ENCODE peak calls at places on chromosomes 5 and 9, in ten cellular contexts. One of them, this sample, is unnamed.

GRCh38 chr5:34529581-34530331 is 126.4 kb upstream of the RAI14 start:
- DNase-seq in germinal center: no peak
- DNase-seq in anterior cingulate cortex: no peak
- DNase-seq in M059J: no peak
- DNase-seq in NCI-H1105 treated with DMSO at 0.1 percent for 48 hours: no peak
- DNase-seq in HS-5: no peak
- DNase-seq in stimulated activated CD4-positive, alpha-beta T cell treated with anti-CD3 and anti-CD28 coated beads, Interleukin-4, amount 100 ng/mL, for 24 hours: no peak
- DNase-seq in GM12892: no peak
- DNase-seq in CD8-positive, alpha-beta memory T cell: no peak
- DNase-seq in stimulated activated CD8-positive, alpha-beta memory T cell treated with anti-CD3 and anti-CD28 coated beads, Interleukin-7, amount 100 ng/mL, for 1 hour: no peak
- DNase-seq in this sample: no peak

GRCh38 chr5:90528704-90529233 is 615 bp downstream of the LYSMD3 start:
- DNase-seq in GM12892: no peak
- DNase-seq in germinal center: peak
- DNase-seq in anterior cingulate cortex: no peak
- DNase-seq in stimulated activated CD8-positive, alpha-beta memory T cell treated with anti-CD3 and anti-CD28 coated beads, Interleukin-7, amount 100 ng/mL, for 1 hour: no peak
- DNase-seq in M059J: peak
- DNase-seq in CD8-positive, alpha-beta memory T cell: no peak
- DNase-seq in stimulated activated CD4-positive, alpha-beta T cell treated with anti-CD3 and anti-CD28 coated beads, Interleukin-4, amount 100 ng/mL, for 24 hours: peak
- DNase-seq in NCI-H1105 treated with DMSO at 0.1 percent for 48 hours: no peak
- DNase-seq in HS-5: no peak
- DNase-seq in this sample: no peak

GRCh38 chr5:168318237-168318636 is 26.8 kb downstream of the WWC1 start:
- DNase-seq in NCI-H1105 treated with DMSO at 0.1 percent for 48 hours: no peak
- DNase-seq in GM12892: no peak
- DNase-seq in germinal center: no peak
- DNase-seq in stimulated activated CD8-positive, alpha-beta memory T cell treated with anti-CD3 and anti-CD28 coated beads, Interleukin-7, amount 100 ng/mL, for 1 hour: no peak
- DNase-seq in anterior cingulate cortex: no peak
- DNase-seq in CD8-positive, alpha-beta memory T cell: no peak
- DNase-seq in HS-5: no peak
- DNase-seq in M059J: no peak
- DNase-seq in stimulated activated CD4-positive, alpha-beta T cell treated with anti-CD3 and anti-CD28 coated beads, Interleukin-4, amount 100 ng/mL, for 24 hours: no peak
- DNase-seq in this sample: no peak

GRCh38 chr5:124732349-124732875 is 14.0 kb downstream of the ZNF608 start:
- DNase-seq in NCI-H1105 treated with DMSO at 0.1 percent for 48 hours: no peak
- DNase-seq in germinal center: no peak
- DNase-seq in stimulated activated CD8-positive, alpha-beta memory T cell treated with anti-CD3 and anti-CD28 coated beads, Interleukin-7, amount 100 ng/mL, for 1 hour: no peak
- DNase-seq in GM12892: no peak
- DNase-seq in anterior cingulate cortex: peak
- DNase-seq in HS-5: no peak
- DNase-seq in M059J: no peak
- DNase-seq in CD8-positive, alpha-beta memory T cell: no peak
- DNase-seq in stimulated activated CD4-positive, alpha-beta T cell treated with anti-CD3 and anti-CD28 coated beads, Interleukin-4, amount 100 ng/mL, for 24 hours: no peak
- DNase-seq in this sample: no peak

GRCh38 chr5:162272417-162272816 is 204.8 kb downstream of the GABRG2 start:
- DNase-seq in GM12892: no peak
- DNase-seq in stimulated activated CD4-positive, alpha-beta T cell treated with anti-CD3 and anti-CD28 coated beads, Interleukin-4, amount 100 ng/mL, for 24 hours: no peak
- DNase-seq in NCI-H1105 treated with DMSO at 0.1 percent for 48 hours: no peak
- DNase-seq in CD8-positive, alpha-beta memory T cell: no peak
- DNase-seq in germinal center: no peak
- DNase-seq in stimulated activated CD8-positive, alpha-beta memory T cell treated with anti-CD3 and anti-CD28 coated beads, Interleukin-7, amount 100 ng/mL, for 1 hour: no peak
- DNase-seq in anterior cingulate cortex: no peak
- DNase-seq in HS-5: no peak
- DNase-seq in M059J: no peak
- DNase-seq in this sample: no peak

GRCh38 chr5:127030259-127031146 is at the start of gene MARCHF3:
- DNase-seq in stimulated activated CD4-positive, alpha-beta T cell treated with anti-CD3 and anti-CD28 coated beads, Interleukin-4, amount 100 ng/mL, for 24 hours: peak
- DNase-seq in anterior cingulate cortex: peak
- DNase-seq in CD8-positive, alpha-beta memory T cell: peak
- DNase-seq in GM12892: peak
- DNase-seq in germinal center: peak
- DNase-seq in HS-5: peak
- DNase-seq in M059J: peak
- DNase-seq in NCI-H1105 treated with DMSO at 0.1 percent for 48 hours: peak
- DNase-seq in stimulated activated CD8-positive, alpha-beta memory T cell treated with anti-CD3 and anti-CD28 coated beads, Interleukin-7, amount 100 ng/mL, for 1 hour: peak
- DNase-seq in this sample: peak

GRCh38 chr5:180810210-180811011 is 7.8 kb upstream of the MGAT1 start:
- DNase-seq in M059J: peak
- DNase-seq in stimulated activated CD4-positive, alpha-beta T cell treated with anti-CD3 and anti-CD28 coated beads, Interleukin-4, amount 100 ng/mL, for 24 hours: peak
- DNase-seq in GM12892: peak
- DNase-seq in HS-5: peak
- DNase-seq in stimulated activated CD8-positive, alpha-beta memory T cell treated with anti-CD3 and anti-CD28 coated beads, Interleukin-7, amount 100 ng/mL, for 1 hour: peak
- DNase-seq in anterior cingulate cortex: peak
- DNase-seq in germinal center: peak
- DNase-seq in CD8-positive, alpha-beta memory T cell: peak
- DNase-seq in NCI-H1105 treated with DMSO at 0.1 percent for 48 hours: peak
- DNase-seq in this sample: peak

GRCh38 chr5:115978779-115979178 is 16.5 kb downstream of the LVRN start:
- DNase-seq in stimulated activated CD8-positive, alpha-beta memory T cell treated with anti-CD3 and anti-CD28 coated beads, Interleukin-7, amount 100 ng/mL, for 1 hour: no peak
- DNase-seq in M059J: no peak
- DNase-seq in stimulated activated CD4-positive, alpha-beta T cell treated with anti-CD3 and anti-CD28 coated beads, Interleukin-4, amount 100 ng/mL, for 24 hours: no peak
- DNase-seq in NCI-H1105 treated with DMSO at 0.1 percent for 48 hours: no peak
- DNase-seq in anterior cingulate cortex: no peak
- DNase-seq in GM12892: no peak
- DNase-seq in germinal center: no peak
- DNase-seq in CD8-positive, alpha-beta memory T cell: no peak
- DNase-seq in HS-5: peak
- DNase-seq in this sample: no peak

GRCh38 chr5:42811591-42812392 is at the start of gene SELENOP:
- DNase-seq in GM12892: no peak
- DNase-seq in M059J: peak
- DNase-seq in germinal center: no peak
- DNase-seq in stimulated activated CD4-positive, alpha-beta T cell treated with anti-CD3 and anti-CD28 coated beads, Interleukin-4, amount 100 ng/mL, for 24 hours: no peak
- DNase-seq in stimulated activated CD8-positive, alpha-beta memory T cell treated with anti-CD3 and anti-CD28 coated beads, Interleukin-7, amount 100 ng/mL, for 1 hour: no peak
- DNase-seq in anterior cingulate cortex: no peak
- DNase-seq in CD8-positive, alpha-beta memory T cell: no peak
- DNase-seq in HS-5: no peak
- DNase-seq in NCI-H1105 treated with DMSO at 0.1 percent for 48 hours: peak
- DNase-seq in this sample: peak

GRCh38 chr5:102554728-102555127 is 55.9 kb upstream of the SLCO6A1 start:
- DNase-seq in HS-5: no peak
- DNase-seq in M059J: peak
- DNase-seq in CD8-positive, alpha-beta memory T cell: no peak
- DNase-seq in NCI-H1105 treated with DMSO at 0.1 percent for 48 hours: peak
- DNase-seq in stimulated activated CD8-positive, alpha-beta memory T cell treated with anti-CD3 and anti-CD28 coated beads, Interleukin-7, amount 100 ng/mL, for 1 hour: no peak
- DNase-seq in anterior cingulate cortex: no peak
- DNase-seq in germinal center: no peak
- DNase-seq in stimulated activated CD4-positive, alpha-beta T cell treated with anti-CD3 and anti-CD28 coated beads, Interleukin-4, amount 100 ng/mL, for 24 hours: no peak
- DNase-seq in GM12892: no peak
- DNase-seq in this sample: no peak

GRCh38 chr5:111278824-111279504 is 54.8 kb downstream of the CAMK4 start:
- DNase-seq in anterior cingulate cortex: no peak
- DNase-seq in stimulated activated CD8-positive, alpha-beta memory T cell treated with anti-CD3 and anti-CD28 coated beads, Interleukin-7, amount 100 ng/mL, for 1 hour: peak
- DNase-seq in CD8-positive, alpha-beta memory T cell: peak
- DNase-seq in GM12892: peak
- DNase-seq in germinal center: peak
- DNase-seq in NCI-H1105 treated with DMSO at 0.1 percent for 48 hours: no peak
- DNase-seq in stimulated activated CD4-positive, alpha-beta T cell treated with anti-CD3 and anti-CD28 coated beads, Interleukin-4, amount 100 ng/mL, for 24 hours: peak
- DNase-seq in HS-5: no peak
- DNase-seq in M059J: peak
- DNase-seq in this sample: peak

GRCh38 chr9:21830589-21830988 is 28.2 kb downstream of the MTAP start:
- DNase-seq in CD8-positive, alpha-beta memory T cell: no peak
- DNase-seq in GM12892: no peak
- DNase-seq in stimulated activated CD4-positive, alpha-beta T cell treated with anti-CD3 and anti-CD28 coated beads, Interleukin-4, amount 100 ng/mL, for 24 hours: no peak
- DNase-seq in germinal center: no peak
- DNase-seq in NCI-H1105 treated with DMSO at 0.1 percent for 48 hours: no peak
- DNase-seq in stimulated activated CD8-positive, alpha-beta memory T cell treated with anti-CD3 and anti-CD28 coated beads, Interleukin-7, amount 100 ng/mL, for 1 hour: no peak
- DNase-seq in anterior cingulate cortex: no peak
- DNase-seq in HS-5: no peak
- DNase-seq in M059J: peak
- DNase-seq in this sample: no peak

GRCh38 chr5:116300016-116300601 is 215.3 kb downstream of the COMMD10 start:
- DNase-seq in M059J: no peak
- DNase-seq in stimulated activated CD8-positive, alpha-beta memory T cell treated with anti-CD3 and anti-CD28 coated beads, Interleukin-7, amount 100 ng/mL, for 1 hour: no peak
- DNase-seq in HS-5: no peak
- DNase-seq in anterior cingulate cortex: no peak
- DNase-seq in NCI-H1105 treated with DMSO at 0.1 percent for 48 hours: no peak
- DNase-seq in GM12892: no peak
- DNase-seq in stimulated activated CD4-positive, alpha-beta T cell treated with anti-CD3 and anti-CD28 coated beads, Interleukin-4, amount 100 ng/mL, for 24 hours: no peak
- DNase-seq in CD8-positive, alpha-beta memory T cell: no peak
- DNase-seq in germinal center: no peak
- DNase-seq in this sample: no peak

GRCh38 chr9:125635888-125636287 is 71.1 kb downstream of the MAPKAP1 start:
- DNase-seq in stimulated activated CD8-positive, alpha-beta memory T cell treated with anti-CD3 and anti-CD28 coated beads, Interleukin-7, amount 100 ng/mL, for 1 hour: no peak
- DNase-seq in CD8-positive, alpha-beta memory T cell: no peak
- DNase-seq in NCI-H1105 treated with DMSO at 0.1 percent for 48 hours: no peak
- DNase-seq in GM12892: no peak
- DNase-seq in germinal center: no peak
- DNase-seq in stimulated activated CD4-positive, alpha-beta T cell treated with anti-CD3 and anti-CD28 coated beads, Interleukin-4, amount 100 ng/mL, for 24 hours: no peak
- DNase-seq in HS-5: no peak
- DNase-seq in M059J: no peak
- DNase-seq in anterior cingulate cortex: no peak
- DNase-seq in this sample: no peak

GRCh38 chr5:39158127-39158593 is 61.2 kb downstream of the FYB1 start:
- DNase-seq in stimulated activated CD8-positive, alpha-beta memory T cell treated with anti-CD3 and anti-CD28 coated beads, Interleukin-7, amount 100 ng/mL, for 1 hour: no peak
- DNase-seq in germinal center: no peak
- DNase-seq in stimulated activated CD4-positive, alpha-beta T cell treated with anti-CD3 and anti-CD28 coated beads, Interleukin-4, amount 100 ng/mL, for 24 hours: no peak
- DNase-seq in anterior cingulate cortex: no peak
- DNase-seq in NCI-H1105 treated with DMSO at 0.1 percent for 48 hours: no peak
- DNase-seq in HS-5: peak
- DNase-seq in GM12892: no peak
- DNase-seq in M059J: peak
- DNase-seq in CD8-positive, alpha-beta memory T cell: no peak
- DNase-seq in this sample: no peak

GRCh38 chr5:159768243-159768642 is 148.0 kb upstream of the ADRA1B start:
- DNase-seq in germinal center: no peak
- DNase-seq in M059J: peak
- DNase-seq in HS-5: no peak
- DNase-seq in GM12892: no peak
- DNase-seq in stimulated activated CD8-positive, alpha-beta memory T cell treated with anti-CD3 and anti-CD28 coated beads, Interleukin-7, amount 100 ng/mL, for 1 hour: no peak
- DNase-seq in anterior cingulate cortex: no peak
- DNase-seq in CD8-positive, alpha-beta memory T cell: no peak
- DNase-seq in stimulated activated CD4-positive, alpha-beta T cell treated with anti-CD3 and anti-CD28 coated beads, Interleukin-4, amount 100 ng/mL, for 24 hours: no peak
- DNase-seq in NCI-H1105 treated with DMSO at 0.1 percent for 48 hours: no peak
- DNase-seq in this sample: no peak

GRCh38 chr5:142547445-142548374 is 138.2 kb downstream of the FGF1 start:
- DNase-seq in GM12892: no peak
- DNase-seq in stimulated activated CD4-positive, alpha-beta T cell treated with anti-CD3 and anti-CD28 coated beads, Interleukin-4, amount 100 ng/mL, for 24 hours: no peak
- DNase-seq in HS-5: no peak
- DNase-seq in CD8-positive, alpha-beta memory T cell: no peak
- DNase-seq in NCI-H1105 treated with DMSO at 0.1 percent for 48 hours: no peak
- DNase-seq in anterior cingulate cortex: no peak
- DNase-seq in germinal center: no peak
- DNase-seq in stimulated activated CD8-positive, alpha-beta memory T cell treated with anti-CD3 and anti-CD28 coated beads, Interleukin-7, amount 100 ng/mL, for 1 hour: no peak
- DNase-seq in M059J: no peak
- DNase-seq in this sample: no peak

GRCh38 chr5:41335596-41335995 is 122.3 kb upstream of the C6 start:
- DNase-seq in NCI-H1105 treated with DMSO at 0.1 percent for 48 hours: no peak
- DNase-seq in M059J: peak
- DNase-seq in stimulated activated CD8-positive, alpha-beta memory T cell treated with anti-CD3 and anti-CD28 coated beads, Interleukin-7, amount 100 ng/mL, for 1 hour: no peak
- DNase-seq in GM12892: no peak
- DNase-seq in germinal center: no peak
- DNase-seq in CD8-positive, alpha-beta memory T cell: no peak
- DNase-seq in anterior cingulate cortex: no peak
- DNase-seq in stimulated activated CD4-positive, alpha-beta T cell treated with anti-CD3 and anti-CD28 coated beads, Interleukin-4, amount 100 ng/mL, for 24 hours: no peak
- DNase-seq in HS-5: no peak
- DNase-seq in this sample: no peak

GRCh38 chr5:139312075-139312474 is 18.5 kb downstream of the MATR3 start:
- DNase-seq in NCI-H1105 treated with DMSO at 0.1 percent for 48 hours: no peak
- DNase-seq in HS-5: no peak
- DNase-seq in CD8-positive, alpha-beta memory T cell: no peak
- DNase-seq in GM12892: no peak
- DNase-seq in germinal center: no peak
- DNase-seq in stimulated activated CD8-positive, alpha-beta memory T cell treated with anti-CD3 and anti-CD28 coated beads, Interleukin-7, amount 100 ng/mL, for 1 hour: no peak
- DNase-seq in anterior cingulate cortex: no peak
- DNase-seq in stimulated activated CD4-positive, alpha-beta T cell treated with anti-CD3 and anti-CD28 coated beads, Interleukin-4, amount 100 ng/mL, for 24 hours: no peak
- DNase-seq in M059J: no peak
- DNase-seq in this sample: no peak

GRCh38 chr9:125631391-125632085 is 75.5 kb downstream of the MAPKAP1 start:
- DNase-seq in GM12892: no peak
- DNase-seq in stimulated activated CD4-positive, alpha-beta T cell treated with anti-CD3 and anti-CD28 coated beads, Interleukin-4, amount 100 ng/mL, for 24 hours: peak
- DNase-seq in HS-5: no peak
- DNase-seq in M059J: peak
- DNase-seq in germinal center: peak
- DNase-seq in NCI-H1105 treated with DMSO at 0.1 percent for 48 hours: no peak
- DNase-seq in stimulated activated CD8-positive, alpha-beta memory T cell treated with anti-CD3 and anti-CD28 coated beads, Interleukin-7, amount 100 ng/mL, for 1 hour: no peak
- DNase-seq in CD8-positive, alpha-beta memory T cell: peak
- DNase-seq in anterior cingulate cortex: no peak
- DNase-seq in this sample: peak

GRCh38 chr9:72141484-72141883 is 7.8 kb upstream of the GDA start:
- DNase-seq in anterior cingulate cortex: no peak
- DNase-seq in CD8-positive, alpha-beta memory T cell: no peak
- DNase-seq in stimulated activated CD8-positive, alpha-beta memory T cell treated with anti-CD3 and anti-CD28 coated beads, Interleukin-7, amount 100 ng/mL, for 1 hour: no peak
- DNase-seq in stimulated activated CD4-positive, alpha-beta T cell treated with anti-CD3 and anti-CD28 coated beads, Interleukin-4, amount 100 ng/mL, for 24 hours: no peak
- DNase-seq in M059J: no peak
- DNase-seq in NCI-H1105 treated with DMSO at 0.1 percent for 48 hours: no peak
- DNase-seq in germinal center: no peak
- DNase-seq in HS-5: no peak
- DNase-seq in GM12892: no peak
- DNase-seq in this sample: no peak

GRCh38 chr9:109910616-109911568 is 130.9 kb downstream of the PALM2AKAP2 start:
- DNase-seq in HS-5: peak
- DNase-seq in anterior cingulate cortex: no peak
- DNase-seq in NCI-H1105 treated with DMSO at 0.1 percent for 48 hours: no peak
- DNase-seq in M059J: peak
- DNase-seq in germinal center: no peak
- DNase-seq in GM12892: no peak
- DNase-seq in stimulated activated CD8-positive, alpha-beta memory T cell treated with anti-CD3 and anti-CD28 coated beads, Interleukin-7, amount 100 ng/mL, for 1 hour: no peak
- DNase-seq in stimulated activated CD4-positive, alpha-beta T cell treated with anti-CD3 and anti-CD28 coated beads, Interleukin-4, amount 100 ng/mL, for 24 hours: no peak
- DNase-seq in CD8-positive, alpha-beta memory T cell: no peak
- DNase-seq in this sample: no peak

GRCh38 chr5:143350790-143351603 is 52.5 kb downstream of the NR3C1 start:
- DNase-seq in stimulated activated CD8-positive, alpha-beta memory T cell treated with anti-CD3 and anti-CD28 coated beads, Interleukin-7, amount 100 ng/mL, for 1 hour: no peak
- DNase-seq in M059J: peak
- DNase-seq in germinal center: no peak
- DNase-seq in GM12892: no peak
- DNase-seq in CD8-positive, alpha-beta memory T cell: no peak
- DNase-seq in stimulated activated CD4-positive, alpha-beta T cell treated with anti-CD3 and anti-CD28 coated beads, Interleukin-4, amount 100 ng/mL, for 24 hours: no peak
- DNase-seq in NCI-H1105 treated with DMSO at 0.1 percent for 48 hours: no peak
- DNase-seq in HS-5: peak
- DNase-seq in anterior cingulate cortex: no peak
- DNase-seq in this sample: no peak

GRCh38 chr5:16737620-16738364 is 121.0 kb upstream of the RETREG1 start:
- DNase-seq in stimulated activated CD4-positive, alpha-beta T cell treated with anti-CD3 and anti-CD28 coated beads, Interleukin-4, amount 100 ng/mL, for 24 hours: no peak
- DNase-seq in germinal center: no peak
- DNase-seq in stimulated activated CD8-positive, alpha-beta memory T cell treated with anti-CD3 and anti-CD28 coated beads, Interleukin-7, amount 100 ng/mL, for 1 hour: no peak
- DNase-seq in NCI-H1105 treated with DMSO at 0.1 percent for 48 hours: no peak
- DNase-seq in GM12892: no peak
- DNase-seq in M059J: no peak
- DNase-seq in HS-5: no peak
- DNase-seq in anterior cingulate cortex: peak
- DNase-seq in CD8-positive, alpha-beta memory T cell: no peak
- DNase-seq in this sample: no peak

GRCh38 chr9:126682928-126683697 is 69.4 kb downstream of the LMX1B start:
- DNase-seq in CD8-positive, alpha-beta memory T cell: no peak
- DNase-seq in NCI-H1105 treated with DMSO at 0.1 percent for 48 hours: no peak
- DNase-seq in M059J: no peak
- DNase-seq in germinal center: no peak
- DNase-seq in HS-5: no peak
- DNase-seq in GM12892: no peak
- DNase-seq in stimulated activated CD8-positive, alpha-beta memory T cell treated with anti-CD3 and anti-CD28 coated beads, Interleukin-7, amount 100 ng/mL, for 1 hour: no peak
- DNase-seq in anterior cingulate cortex: no peak
- DNase-seq in stimulated activated CD4-positive, alpha-beta T cell treated with anti-CD3 and anti-CD28 coated beads, Interleukin-4, amount 100 ng/mL, for 24 hours: no peak
- DNase-seq in this sample: no peak

GRCh38 chr5:115124741-115125140 is 45.0 kb downstream of the TRIM36 start:
- DNase-seq in anterior cingulate cortex: no peak
- DNase-seq in NCI-H1105 treated with DMSO at 0.1 percent for 48 hours: no peak
- DNase-seq in GM12892: no peak
- DNase-seq in germinal center: no peak
- DNase-seq in HS-5: no peak
- DNase-seq in M059J: no peak
- DNase-seq in stimulated activated CD8-positive, alpha-beta memory T cell treated with anti-CD3 and anti-CD28 coated beads, Interleukin-7, amount 100 ng/mL, for 1 hour: no peak
- DNase-seq in CD8-positive, alpha-beta memory T cell: no peak
- DNase-seq in stimulated activated CD4-positive, alpha-beta T cell treated with anti-CD3 and anti-CD28 coated beads, Interleukin-4, amount 100 ng/mL, for 24 hours: no peak
- DNase-seq in this sample: no peak

GRCh38 chr9:112232233-112232632 is 57.1 kb upstream of the SUSD1 start:
- DNase-seq in GM12892: no peak
- DNase-seq in stimulated activated CD8-positive, alpha-beta memory T cell treated with anti-CD3 and anti-CD28 coated beads, Interleukin-7, amount 100 ng/mL, for 1 hour: no peak
- DNase-seq in HS-5: no peak
- DNase-seq in germinal center: no peak
- DNase-seq in anterior cingulate cortex: no peak
- DNase-seq in stimulated activated CD4-positive, alpha-beta T cell treated with anti-CD3 and anti-CD28 coated beads, Interleukin-4, amount 100 ng/mL, for 24 hours: no peak
- DNase-seq in CD8-positive, alpha-beta memory T cell: no peak
- DNase-seq in NCI-H1105 treated with DMSO at 0.1 percent for 48 hours: no peak
- DNase-seq in M059J: no peak
- DNase-seq in this sample: no peak

GRCh38 chr9:92807757-92808725 is 43.4 kb upstream of the BICD2 start:
- DNase-seq in CD8-positive, alpha-beta memory T cell: peak
- DNase-seq in germinal center: peak
- DNase-seq in GM12892: no peak
- DNase-seq in stimulated activated CD4-positive, alpha-beta T cell treated with anti-CD3 and anti-CD28 coated beads, Interleukin-4, amount 100 ng/mL, for 24 hours: peak
- DNase-seq in HS-5: no peak
- DNase-seq in NCI-H1105 treated with DMSO at 0.1 percent for 48 hours: peak
- DNase-seq in stimulated activated CD8-positive, alpha-beta memory T cell treated with anti-CD3 and anti-CD28 coated beads, Interleukin-7, amount 100 ng/mL, for 1 hour: no peak
- DNase-seq in anterior cingulate cortex: no peak
- DNase-seq in M059J: peak
- DNase-seq in this sample: no peak

This sample was measured in LNCaP clone FGC.